ENCODE peak calls at places on chromosomes 12 and 14, in seven cellular contexts. M is pancreas; K is activated naive CD8-positive, alpha-beta T cell treated with anti-CD3 and anti-CD28 coated beads, Interleukin-2, amount 10 ng/mL, durations not matched to agents 7 days and 5 days; X is left lung; A is naive B cell; U is Right ventricle myocardium inferior; N is heart right ventricle. Y is an unnamed sample.

GRCh38 chr12:99436584-99436983 is 211.0 kb upstream of the GARIN6 start:
- ATAC-seq in M (no peak), K (no peak), X (no peak), A (no peak), U (no peak), N (no peak), Y (no peak)

GRCh38 chr12:118371354-118372282 is 1.1 kb downstream of the TAOK3 start:
- ATAC-seq in M (no peak), K (no peak), X (no peak), A (no peak), U (no peak), N (no peak), Y (no peak)

GRCh38 chr12:100187068-100187467 is 13.5 kb upstream of the ACTR6 start:
- ATAC-seq in M (no peak), K (no peak), X (no peak), A (no peak), U (peak), N (no peak), Y (no peak)

GRCh38 chr12:101089271-101089670 is 120.8 kb downstream of the SLC5A8 start:
- ATAC-seq in M (no peak), K (no peak), X (no peak), A (no peak), U (no peak), N (no peak), Y (no peak)

GRCh38 chr14:75155159-75155558 is 21.3 kb downstream of the TMED10 start:
- ATAC-seq in M (no peak), K (peak), X (no peak), A (no peak), U (no peak), N (no peak), Y (no peak)

GRCh38 chr14:76985540-76986260 is 42.8 kb downstream of the IRF2BPL start:
- ATAC-seq in M (no peak), K (no peak), X (no peak), A (no peak), U (no peak), N (no peak), Y (peak)

GRCh38 chr12:116642683-116643082 is 83.5 kb downstream of the MAP1LC3B2 start:
- ATAC-seq in M (no peak), K (no peak), X (no peak), A (no peak), U (no peak), N (no peak), Y (no peak)

GRCh38 chr12:6613776-6614512 is 6.8 kb upstream of the CHD4 start:
- ATAC-seq in M (peak), K (peak), X (peak), A (peak), U (peak), N (peak), Y (peak)

GRCh38 chr14:101997429-101998336 is 33.3 kb downstream of the DYNC1H1 start:
- ATAC-seq in M (no peak), K (no peak), X (no peak), A (no peak), U (no peak), N (no peak), Y (no peak)

GRCh38 chr14:71933026-71933587 is 878 bp downstream of the RGS6 start:
- ATAC-seq in M (no peak), K (no peak), X (peak), A (no peak), U (peak), N (peak), Y (no peak)

GRCh38 chr12:2286461-2287131 is 233.8 kb downstream of the CACNA1C start:
- ATAC-seq in M (peak), K (no peak), X (no peak), A (no peak), U (no peak), N (peak), Y (no peak)

GRCh38 chr14:96053600-96054381 is 14.6 kb downstream of the C14orf132 start:
- ATAC-seq in M (peak), K (no peak), X (peak), A (no peak), U (no peak), N (peak), Y (peak)

GRCh38 chr12:117114784-117115183 is 15.6 kb upstream of the TESC start:
- ATAC-seq in M (peak), K (no peak), X (no peak), A (no peak), U (peak), N (peak), Y (no peak)

GRCh38 chr12:94560416-94561221 is 89.7 kb downstream of the TMCC3 start:
- ATAC-seq in M (peak), K (peak), X (peak), A (peak), U (no peak), N (no peak), Y (peak)

Y was measured in esophagus mucosa.